ENCODE peak calls at places on chromosomes 4 and X, in ten cellular contexts. One of them, this sample, is unnamed. For H3K4me1, the result is how much of the 10 kb centered on the place peaks cover.

GRCh38 chr4:147596377-147596776 is 20.8 kb upstream of the TMEM184C start:
- DNase-seq in IMR-90: peak
- DNase-seq in GM12878: no peak
- DNase-seq in body of pancreas: no peak
- DNase-seq in spleen: no peak
- DNase-seq in esophagus squamous epithelium: no peak
- DNase-seq in uterus: no peak
- DNase-seq in HCT116: peak
- DNase-seq in gastrocnemius medialis: no peak
- DNase-seq in heart left ventricle: no peak
- DNase-seq in this sample: no peak

GRCh38 chr4:80610845-80611244 is 275.3 kb downstream of the CFAP299 start:
- DNase-seq in IMR-90: peak
- DNase-seq in GM12878: peak
- DNase-seq in body of pancreas: no peak
- DNase-seq in spleen: no peak
- DNase-seq in esophagus squamous epithelium: no peak
- DNase-seq in uterus: no peak
- DNase-seq in HCT116: no peak
- DNase-seq in gastrocnemius medialis: no peak
- DNase-seq in heart left ventricle: no peak
- DNase-seq in this sample: peak

GRCh38 chr4:8766610-8767009 is 105.0 kb downstream of the HMX1 start:
- DNase-seq in IMR-90: no peak
- DNase-seq in GM12878: no peak
- DNase-seq in body of pancreas: no peak
- DNase-seq in spleen: peak
- DNase-seq in esophagus squamous epithelium: no peak
- DNase-seq in uterus: no peak
- DNase-seq in HCT116: no peak
- DNase-seq in gastrocnemius medialis: no peak
- DNase-seq in heart left ventricle: no peak
- DNase-seq in this sample: peak

GRCh38 chr4:48250980-48251379 is 18.7 kb downstream of the TEC start:
- DNase-seq in IMR-90: no peak
- DNase-seq in GM12878: no peak
- DNase-seq in body of pancreas: no peak
- DNase-seq in spleen: no peak
- DNase-seq in esophagus squamous epithelium: no peak
- DNase-seq in uterus: no peak
- DNase-seq in HCT116: no peak
- DNase-seq in gastrocnemius medialis: no peak
- DNase-seq in heart left ventricle: no peak
- DNase-seq in this sample: no peak

GRCh38 chr4:115113382-115114106 is at the start of gene NDST4:
- DNase-seq in IMR-90: no peak
- DNase-seq in GM12878: no peak
- DNase-seq in body of pancreas: no peak
- DNase-seq in spleen: no peak
- DNase-seq in esophagus squamous epithelium: no peak
- DNase-seq in uterus: no peak
- DNase-seq in HCT116: no peak
- DNase-seq in gastrocnemius medialis: no peak
- DNase-seq in heart left ventricle: no peak
- DNase-seq in this sample: no peak

GRCh38 chrX:19924285-19924684 is 36.9 kb upstream of the SH3KBP1 start:
- DNase-seq in IMR-90: no peak
- DNase-seq in GM12878: no peak
- DNase-seq in body of pancreas: no peak
- DNase-seq in spleen: no peak
- DNase-seq in esophagus squamous epithelium: no peak
- DNase-seq in uterus: no peak
- DNase-seq in HCT116: no peak
- DNase-seq in gastrocnemius medialis: no peak
- DNase-seq in heart left ventricle: no peak
- DNase-seq in this sample: no peak

GRCh38 chrX:30488092-30488491 is 89.5 kb downstream of the TASL start:
- DNase-seq in IMR-90: peak
- DNase-seq in GM12878: no peak
- DNase-seq in body of pancreas: no peak
- DNase-seq in spleen: no peak
- DNase-seq in esophagus squamous epithelium: no peak
- DNase-seq in uterus: no peak
- DNase-seq in HCT116: peak
- DNase-seq in gastrocnemius medialis: no peak
- DNase-seq in heart left ventricle: no peak
- DNase-seq in this sample: no peak

GRCh38 chr4:13905543-13905942 is 278.0 kb upstream of the BOD1L1 start:
- DNase-seq in IMR-90: peak
- DNase-seq in GM12878: no peak
- DNase-seq in body of pancreas: no peak
- DNase-seq in spleen: no peak
- DNase-seq in esophagus squamous epithelium: no peak
- DNase-seq in uterus: no peak
- DNase-seq in HCT116: no peak
- DNase-seq in gastrocnemius medialis: no peak
- DNase-seq in heart left ventricle: no peak
- DNase-seq in this sample: no peak

GRCh38 chr4:152680988-152681731 is 1.4 kb upstream of the TMEM154 start:
- DNase-seq in IMR-90: peak
- DNase-seq in GM12878: no peak
- DNase-seq in body of pancreas: no peak
- DNase-seq in spleen: no peak
- DNase-seq in esophagus squamous epithelium: no peak
- DNase-seq in uterus: no peak
- DNase-seq in HCT116: no peak
- DNase-seq in gastrocnemius medialis: no peak
- DNase-seq in heart left ventricle: no peak
- DNase-seq in this sample: no peak

GRCh38 chr4:152676052-152676854 is 3.5 kb downstream of the TMEM154 start:
- DNase-seq in IMR-90: no peak
- DNase-seq in GM12878: no peak
- DNase-seq in body of pancreas: no peak
- DNase-seq in spleen: no peak
- DNase-seq in esophagus squamous epithelium: no peak
- DNase-seq in uterus: no peak
- DNase-seq in HCT116: no peak
- DNase-seq in gastrocnemius medialis: no peak
- DNase-seq in heart left ventricle: no peak
- DNase-seq in this sample: no peak

GRCh38 chr4:152682143-152682542 is 2.3 kb upstream of the TMEM154 start:
- DNase-seq in IMR-90: no peak
- DNase-seq in GM12878: no peak
- DNase-seq in body of pancreas: no peak
- DNase-seq in spleen: no peak
- DNase-seq in esophagus squamous epithelium: no peak
- DNase-seq in uterus: no peak
- DNase-seq in HCT116: no peak
- DNase-seq in gastrocnemius medialis: no peak
- DNase-seq in heart left ventricle: no peak
- DNase-seq in this sample: no peak

GRCh38 chr4:152678841-152679240 is 956 bp downstream of the TMEM154 start:
- DNase-seq in IMR-90: no peak
- DNase-seq in GM12878: no peak
- DNase-seq in body of pancreas: no peak
- DNase-seq in spleen: no peak
- DNase-seq in esophagus squamous epithelium: no peak
- DNase-seq in uterus: no peak
- DNase-seq in HCT116: no peak
- DNase-seq in gastrocnemius medialis: no peak
- DNase-seq in heart left ventricle: no peak
- DNase-seq in this sample: no peak

DNA sequence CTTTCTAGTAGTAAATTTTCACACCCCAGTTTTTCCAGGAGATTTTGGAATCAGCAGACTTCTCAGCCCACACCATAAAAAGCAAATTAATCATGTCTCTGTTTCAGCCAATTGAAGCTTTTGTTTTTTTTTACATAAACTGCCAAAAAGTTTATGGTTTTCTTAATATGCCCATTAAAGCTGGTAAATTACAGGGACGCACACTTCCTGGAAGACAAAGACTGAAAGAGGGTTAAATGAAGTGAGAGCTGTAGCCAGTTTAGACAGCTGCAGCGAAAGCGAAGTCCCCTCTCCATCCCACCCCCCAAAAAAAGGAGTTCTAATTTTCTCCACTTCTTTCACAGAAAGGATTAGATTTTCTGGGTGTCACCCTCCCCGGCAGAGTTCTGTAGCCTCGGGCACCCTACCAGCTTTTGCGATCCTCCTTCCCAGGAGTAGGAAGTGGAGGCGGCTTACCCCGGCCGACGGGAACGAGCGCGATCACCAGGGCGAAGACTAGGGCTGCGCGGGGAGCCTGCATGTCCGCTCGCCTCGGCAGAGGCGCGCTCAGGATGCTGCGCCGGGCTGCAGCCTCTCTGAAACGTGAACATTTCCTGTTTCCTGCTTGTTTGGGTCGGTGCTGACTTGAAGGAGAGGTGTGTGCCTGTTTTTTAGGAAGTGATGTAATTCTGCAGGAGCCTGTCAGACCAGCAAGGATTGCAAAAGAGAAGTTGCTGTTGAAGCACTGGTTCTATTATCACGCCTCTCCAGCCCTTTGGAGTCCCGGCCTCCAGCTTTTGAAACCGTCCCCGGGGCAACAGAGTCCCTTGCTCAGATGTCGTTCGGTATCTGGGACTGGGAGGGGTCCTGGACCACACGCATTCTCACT is at the start of gene TMEM154:
- DNase-seq in IMR-90: peak
- DNase-seq in GM12878: no peak
- DNase-seq in body of pancreas: peak
- DNase-seq in spleen: peak
- DNase-seq in esophagus squamous epithelium: peak
- DNase-seq in uterus: peak
- DNase-seq in HCT116: no peak
- DNase-seq in gastrocnemius medialis: no peak
- DNase-seq in heart left ventricle: peak
- DNase-seq in this sample: peak
- TF ChIP-seq POLR2A in IMR-90: no peak
- TF ChIP-seq POLR2A in GM12878: peak
- TF ChIP-seq POLR2A in body of pancreas: no peak
- TF ChIP-seq POLR2A in spleen: peak
- TF ChIP-seq POLR2A in esophagus squamous epithelium: no peak
- TF ChIP-seq POLR2A in uterus: no peak
- TF ChIP-seq POLR2A in HCT116: no peak
- TF ChIP-seq POLR2A in gastrocnemius medialis: no peak
- TF ChIP-seq POLR2A in heart left ventricle: peak
- TF ChIP-seq POLR2A in this sample: peak

GRCh38 chrX:13084611-13085010 is 40.2 kb upstream of the FAM9C start:
- DNase-seq in IMR-90: no peak
- DNase-seq in GM12878: no peak
- DNase-seq in body of pancreas: no peak
- DNase-seq in spleen: no peak
- DNase-seq in esophagus squamous epithelium: no peak
- DNase-seq in uterus: no peak
- DNase-seq in HCT116: no peak
- DNase-seq in gastrocnemius medialis: no peak
- DNase-seq in heart left ventricle: no peak
- DNase-seq in this sample: no peak

GRCh38 chrX:13082286-13083065 is 38.1 kb upstream of the FAM9C start:
- DNase-seq in IMR-90: no peak
- DNase-seq in GM12878: no peak
- DNase-seq in body of pancreas: no peak
- DNase-seq in spleen: no peak
- DNase-seq in esophagus squamous epithelium: no peak
- DNase-seq in uterus: no peak
- DNase-seq in HCT116: no peak
- DNase-seq in gastrocnemius medialis: no peak
- DNase-seq in heart left ventricle: no peak
- DNase-seq in this sample: no peak

GRCh38 chrX:13078739-13079444 is 34.5 kb upstream of the FAM9C start:
- DNase-seq in IMR-90: peak
- DNase-seq in GM12878: no peak
- DNase-seq in body of pancreas: peak
- DNase-seq in spleen: no peak
- DNase-seq in esophagus squamous epithelium: no peak
- DNase-seq in uterus: peak
- DNase-seq in HCT116: no peak
- DNase-seq in gastrocnemius medialis: peak
- DNase-seq in heart left ventricle: peak
- DNase-seq in this sample: peak

GRCh38 chrX:13080128-13080795 is 35.8 kb upstream of the FAM9C start:
- DNase-seq in IMR-90: no peak
- DNase-seq in GM12878: no peak
- DNase-seq in body of pancreas: no peak
- DNase-seq in spleen: no peak
- DNase-seq in esophagus squamous epithelium: no peak
- DNase-seq in uterus: no peak
- DNase-seq in HCT116: no peak
- DNase-seq in gastrocnemius medialis: no peak
- DNase-seq in heart left ventricle: no peak
- DNase-seq in this sample: no peak

DNA sequence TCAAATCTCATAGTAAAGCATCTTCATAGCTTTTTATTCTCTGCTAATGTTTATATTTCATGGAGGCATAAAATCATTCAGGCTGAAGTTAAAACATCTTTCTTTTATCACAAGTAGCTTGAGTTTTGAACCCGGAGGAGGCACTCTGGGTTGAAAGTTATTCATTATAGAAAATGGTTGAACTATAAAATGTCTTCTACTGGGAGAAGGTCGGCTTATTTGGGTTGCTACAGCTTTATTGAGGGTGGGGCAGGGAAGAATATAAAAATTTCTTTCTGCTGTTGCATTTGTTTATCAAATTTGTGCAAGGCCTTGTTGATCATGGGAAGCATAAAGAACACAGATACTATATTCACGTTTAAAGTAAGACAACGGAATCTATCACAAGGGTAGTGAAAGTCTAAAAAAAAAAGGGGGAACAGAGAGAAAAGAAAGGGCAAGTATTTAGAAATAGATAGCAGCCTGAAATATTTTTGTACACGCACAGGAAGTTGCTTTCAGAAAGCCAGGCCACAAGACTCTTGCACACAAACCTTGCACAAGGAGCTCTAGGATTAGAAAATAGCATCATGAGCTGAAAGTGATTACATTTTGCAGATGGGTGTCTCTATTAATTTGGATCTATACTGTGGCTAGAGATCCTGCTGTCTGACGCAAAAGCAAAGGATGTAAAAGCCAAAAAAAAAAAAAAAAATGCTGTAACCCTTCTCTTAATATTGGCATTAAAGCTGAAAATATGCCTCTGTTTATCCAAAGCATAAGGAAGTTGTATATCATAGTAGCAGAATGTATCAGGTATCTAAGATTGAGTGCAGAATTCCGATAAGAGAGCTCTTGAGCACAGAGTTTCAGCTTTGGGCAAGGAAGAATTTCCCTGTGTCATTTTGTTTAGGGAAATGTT is 37.2 kb upstream of the FAM9C start:
- DNase-seq in IMR-90: peak
- DNase-seq in GM12878: peak
- DNase-seq in body of pancreas: no peak
- DNase-seq in spleen: no peak
- DNase-seq in esophagus squamous epithelium: no peak
- DNase-seq in uterus: no peak
- DNase-seq in HCT116: no peak
- DNase-seq in gastrocnemius medialis: no peak
- DNase-seq in heart left ventricle: no peak
- DNase-seq in this sample: peak
- H3K4me1 ChIP-seq in IMR-90: under half
- H3K4me1 ChIP-seq in GM12878: half or more
- H3K4me1 ChIP-seq in body of pancreas: under half
- H3K4me1 ChIP-seq in spleen: half or more
- H3K4me1 ChIP-seq in esophagus squamous epithelium: under half
- H3K4me1 ChIP-seq in uterus: under half
- H3K4me1 ChIP-seq in HCT116: under half
- H3K4me1 ChIP-seq in gastrocnemius medialis: under half
- H3K4me1 ChIP-seq in heart left ventricle: under half
- H3K4me1 ChIP-seq in this sample: under half

DNA sequence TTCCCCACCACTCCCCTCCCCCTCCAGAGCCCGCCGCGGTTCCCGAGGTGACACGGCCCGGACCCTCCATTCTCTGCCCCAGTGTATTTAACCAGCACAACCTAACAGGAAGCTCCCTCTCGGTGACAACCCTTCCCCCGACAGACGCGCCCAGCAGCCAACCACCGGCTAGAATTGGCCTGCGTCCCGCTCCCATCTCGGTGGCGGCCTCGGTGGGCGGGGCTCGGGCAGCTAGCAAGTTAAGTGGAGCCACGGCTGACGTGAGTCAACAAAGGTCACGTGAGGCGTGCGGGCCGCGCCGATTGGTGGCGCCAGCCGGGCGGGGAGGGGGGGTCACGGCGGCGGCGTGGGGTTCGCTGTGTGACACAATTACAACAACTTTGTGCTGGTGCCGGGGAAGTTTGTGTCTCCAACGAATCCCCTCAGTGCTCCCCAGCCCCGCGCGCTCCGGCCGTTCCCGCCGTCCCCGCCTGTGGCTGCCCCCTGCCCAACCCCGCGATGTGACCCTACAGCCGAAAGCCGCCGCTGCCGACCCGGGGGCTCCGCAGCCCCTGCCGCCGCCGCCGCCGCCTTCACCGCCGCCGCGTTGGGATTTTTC is at the start of gene KDM6A:
- DNase-seq in IMR-90: peak
- DNase-seq in GM12878: peak
- DNase-seq in body of pancreas: peak
- DNase-seq in spleen: peak
- DNase-seq in esophagus squamous epithelium: peak
- DNase-seq in uterus: peak
- DNase-seq in HCT116: peak
- DNase-seq in gastrocnemius medialis: peak
- DNase-seq in heart left ventricle: peak
- DNase-seq in this sample: peak
- H3K4me3 ChIP-seq in IMR-90: peak
- H3K4me3 ChIP-seq in GM12878: peak
- H3K4me3 ChIP-seq in body of pancreas: peak
- H3K4me3 ChIP-seq in spleen: peak
- H3K4me3 ChIP-seq in esophagus squamous epithelium: peak
- H3K4me3 ChIP-seq in uterus: peak
- H3K4me3 ChIP-seq in HCT116: peak
- H3K4me3 ChIP-seq in gastrocnemius medialis: peak
- H3K4me3 ChIP-seq in heart left ventricle: peak
- H3K4me3 ChIP-seq in this sample: peak

GRCh38 chr4:98929341-98930267 is 671 bp upstream of the EIF4E start:
- DNase-seq in IMR-90: peak
- DNase-seq in GM12878: peak
- DNase-seq in body of pancreas: peak
- DNase-seq in spleen: peak
- DNase-seq in esophagus squamous epithelium: no peak
- DNase-seq in uterus: peak
- DNase-seq in HCT116: peak
- DNase-seq in gastrocnemius medialis: peak
- DNase-seq in heart left ventricle: peak
- DNase-seq in this sample: peak

GRCh38 chr4:98932539-98932938 is 3.6 kb upstream of the EIF4E start:
- DNase-seq in IMR-90: peak
- DNase-seq in GM12878: no peak
- DNase-seq in body of pancreas: no peak
- DNase-seq in spleen: no peak
- DNase-seq in esophagus squamous epithelium: no peak
- DNase-seq in uterus: no peak
- DNase-seq in HCT116: no peak
- DNase-seq in gastrocnemius medialis: no peak
- DNase-seq in heart left ventricle: no peak
- DNase-seq in this sample: no peak

GRCh38 chr4:98928131-98928504 is 815 bp downstream of the EIF4E start:
- DNase-seq in IMR-90: peak
- DNase-seq in GM12878: no peak
- DNase-seq in body of pancreas: peak
- DNase-seq in spleen: peak
- DNase-seq in esophagus squamous epithelium: peak
- DNase-seq in uterus: peak
- DNase-seq in HCT116: peak
- DNase-seq in gastrocnemius medialis: peak
- DNase-seq in heart left ventricle: peak
- DNase-seq in this sample: peak

GRCh38 chr4:98930311-98930865 is 1.5 kb upstream of the EIF4E start:
- DNase-seq in IMR-90: no peak
- DNase-seq in GM12878: no peak
- DNase-seq in body of pancreas: no peak
- DNase-seq in spleen: no peak
- DNase-seq in esophagus squamous epithelium: no peak
- DNase-seq in uterus: no peak
- DNase-seq in HCT116: no peak
- DNase-seq in gastrocnemius medialis: no peak
- DNase-seq in heart left ventricle: no peak
- DNase-seq in this sample: no peak

GRCh38 chr4:98928505-98929340 is at the start of gene EIF4E:
- DNase-seq in IMR-90: peak
- DNase-seq in GM12878: peak
- DNase-seq in body of pancreas: peak
- DNase-seq in spleen: peak
- DNase-seq in esophagus squamous epithelium: peak
- DNase-seq in uterus: peak
- DNase-seq in HCT116: peak
- DNase-seq in gastrocnemius medialis: peak
- DNase-seq in heart left ventricle: peak
- DNase-seq in this sample: peak
- TF ChIP-seq POLR2A in IMR-90: peak
- TF ChIP-seq POLR2A in GM12878: peak
- TF ChIP-seq POLR2A in body of pancreas: no peak
- TF ChIP-seq POLR2A in spleen: no peak
- TF ChIP-seq POLR2A in esophagus squamous epithelium: no peak
- TF ChIP-seq POLR2A in uterus: peak
- TF ChIP-seq POLR2A in HCT116: peak
- TF ChIP-seq POLR2A in gastrocnemius medialis: peak
- TF ChIP-seq POLR2A in heart left ventricle: peak
- TF ChIP-seq POLR2A in this sample: no peak

This sample was measured in Peyer's patch.